ENCODE peak calls at places on chromosomes 3 and 15, in six cellular contexts. V, M, U, L, B and Z are unnamed samples.

GRCh38 chr3:37904614-37905047 is 43.0 kb downstream of the CTDSPL start:
- DNase-seq in V (no peak), M (no peak), U (no peak), L (no peak), B (no peak), Z (no peak)

GRCh38 chr3:180747805-180748361 is 68.6 kb upstream of the CCDC39 start:
- DNase-seq in V (no peak), M (no peak), U (no peak), L (no peak), B (no peak), Z (no peak)

GRCh38 chr3:107767897-107768605 is 245.3 kb downstream of the BBX start:
- DNase-seq in V (no peak), M (no peak), U (peak), L (no peak), B (no peak), Z (no peak)

GRCh38 chr3:47163023-47163989 is 607 bp downstream of the SETD2 start:
- DNase-seq in V (peak), M (peak), U (peak), L (peak), B (peak), Z (peak)

GRCh38 chr3:189395825-189396224 is 224.1 kb downstream of the TPRG1 start:
- DNase-seq in V (no peak), M (no peak), U (no peak), L (no peak), B (no peak), Z (no peak)

GRCh38 chr3:9098716-9099675 is 135.7 kb upstream of the RAD18 start:
- DNase-seq in V (no peak), M (no peak), U (no peak), L (no peak), B (no peak), Z (no peak)

GRCh38 chr3:8600457-8600856 is 44.1 kb downstream of the SSUH2 start:
- DNase-seq in V (no peak), M (no peak), U (no peak), L (no peak), B (no peak), Z (no peak)

GRCh38 chr15:44697014-44697413 is 14.1 kb downstream of the PATL2 start:
- DNase-seq in V (no peak), M (no peak), U (no peak), L (no peak), B (no peak), Z (no peak)

GRCh38 chr3:47266709-47267489 is 15.7 kb downstream of the KIF9 start:
- DNase-seq in V (peak), M (peak), U (peak), L (no peak), B (peak), Z (peak)

GRCh38 chr15:64151727-64152506 is at the start of gene SNX22:
- DNase-seq in V (no peak), M (no peak), U (no peak), L (peak), B (no peak), Z (no peak)

GRCh38 chr3:133991637-133992036 is 38.1 kb downstream of the SLCO2A1 start:
- DNase-seq in V (no peak), M (no peak), U (no peak), L (no peak), B (no peak), Z (no peak)

GRCh38 chr3:197151562-197151961 is 121.9 kb upstream of the MELTF start:
- DNase-seq in V (no peak), M (peak), U (peak), L (no peak), B (no peak), Z (no peak)

GRCh38 chr15:80152896-80153876 is at the start of gene FAH:
- DNase-seq in V (no peak), M (no peak), U (peak), L (no peak), B (no peak), Z (peak)

GRCh38 chr15:36810656-36811449 is 231.4 kb downstream of the CDIN1 start:
- DNase-seq in V (no peak), M (no peak), U (no peak), L (no peak), B (no peak), Z (no peak)

GRCh38 chr15:36809380-36809779 is 230.0 kb downstream of the CDIN1 start:
- DNase-seq in V (no peak), M (no peak), U (no peak), L (no peak), B (no peak), Z (no peak)

GRCh38 chr15:36805278-36805677 is 225.9 kb downstream of the CDIN1 start:
- DNase-seq in V (no peak), M (no peak), U (no peak), L (no peak), B (no peak), Z (no peak)

GRCh38 chr15:36807134-36807764 is 227.8 kb downstream of the CDIN1 start:
- DNase-seq in V (no peak), M (no peak), U (no peak), L (no peak), B (no peak), Z (no peak)

GRCh38 chr15:36808401-36809160 is 229.2 kb downstream of the CDIN1 start:
- DNase-seq in V (no peak), M (no peak), U (no peak), L (no peak), B (no peak), Z (no peak)
- H3K4me3 ChIP-seq in V (no peak), M (no peak), U (no peak), L (no peak), B (no peak), Z (no peak)

GRCh38 chr15:33064878-33065277 is 129.6 kb downstream of the FMN1 start:
- DNase-seq in V (no peak), M (no peak), U (no peak), L (no peak), B (no peak), Z (no peak)

GRCh38 chr15:33068531-33068990 is 126.0 kb downstream of the FMN1 start:
- DNase-seq in V (peak), M (peak), U (peak), L (no peak), B (no peak), Z (no peak)

GRCh38 chr15:33067456-33067855 is 127.1 kb downstream of the FMN1 start:
- DNase-seq in V (no peak), M (no peak), U (no peak), L (no peak), B (no peak), Z (no peak)

GRCh38 chr15:33068007-33068441 is 126.5 kb downstream of the FMN1 start:
- DNase-seq in V (peak), M (peak), U (peak), L (no peak), B (peak), Z (no peak)

DNA sequence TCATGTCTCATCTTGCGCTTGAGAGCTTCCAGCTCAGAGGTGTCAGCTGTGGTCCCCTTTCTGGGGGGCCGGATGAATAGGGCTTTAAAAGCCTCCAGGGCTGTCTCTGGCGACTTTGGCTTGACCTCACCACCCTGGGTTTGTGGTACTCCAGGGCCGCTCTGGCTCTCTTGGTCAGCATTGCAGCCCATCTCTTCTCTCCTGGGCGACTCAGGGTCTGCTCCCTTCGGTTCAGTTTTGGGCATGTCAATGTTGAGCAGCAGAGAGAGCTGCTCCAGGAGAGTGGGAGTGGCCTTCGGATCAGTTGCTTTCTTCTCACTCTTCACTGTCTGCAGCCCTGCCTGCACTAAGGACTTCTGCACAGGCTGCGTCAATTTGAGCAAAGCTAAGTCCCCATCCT is 127.9 kb downstream of the FMN1 start:
- DNase-seq in V (no peak), M (no peak), U (no peak), L (no peak), B (no peak), Z (no peak)
- H3K4me3 ChIP-seq in V (no peak), M (no peak), U (no peak), L (no peak), B (no peak), Z (no peak)

GRCh38 chr15:72220678-72221077 is 10.3 kb downstream of the PKM start:
- DNase-seq in V (no peak), M (no peak), U (no peak), L (no peak), B (no peak), Z (no peak)
- H3K4me3 ChIP-seq in V (no peak), M (no peak), U (no peak), L (no peak), B (no peak), Z (no peak)

GRCh38 chr15:57144448-57144847 is 226.0 kb downstream of the TCF12 start:
- DNase-seq in V (no peak), M (no peak), U (no peak), L (no peak), B (no peak), Z (no peak)

GRCh38 chr15:57149196-57149595 is 227.1 kb upstream of the CGNL1 start:
- DNase-seq in V (no peak), M (no peak), U (no peak), L (no peak), B (no peak), Z (no peak)

GRCh38 chr15:57148236-57148635 is 228.1 kb upstream of the CGNL1 start:
- DNase-seq in V (no peak), M (no peak), U (no peak), L (no peak), B (no peak), Z (no peak)

GRCh38 chr15:57143511-57144078 is 225.2 kb downstream of the TCF12 start:
- DNase-seq in V (no peak), M (no peak), U (no peak), L (no peak), B (no peak), Z (no peak)

DNA sequence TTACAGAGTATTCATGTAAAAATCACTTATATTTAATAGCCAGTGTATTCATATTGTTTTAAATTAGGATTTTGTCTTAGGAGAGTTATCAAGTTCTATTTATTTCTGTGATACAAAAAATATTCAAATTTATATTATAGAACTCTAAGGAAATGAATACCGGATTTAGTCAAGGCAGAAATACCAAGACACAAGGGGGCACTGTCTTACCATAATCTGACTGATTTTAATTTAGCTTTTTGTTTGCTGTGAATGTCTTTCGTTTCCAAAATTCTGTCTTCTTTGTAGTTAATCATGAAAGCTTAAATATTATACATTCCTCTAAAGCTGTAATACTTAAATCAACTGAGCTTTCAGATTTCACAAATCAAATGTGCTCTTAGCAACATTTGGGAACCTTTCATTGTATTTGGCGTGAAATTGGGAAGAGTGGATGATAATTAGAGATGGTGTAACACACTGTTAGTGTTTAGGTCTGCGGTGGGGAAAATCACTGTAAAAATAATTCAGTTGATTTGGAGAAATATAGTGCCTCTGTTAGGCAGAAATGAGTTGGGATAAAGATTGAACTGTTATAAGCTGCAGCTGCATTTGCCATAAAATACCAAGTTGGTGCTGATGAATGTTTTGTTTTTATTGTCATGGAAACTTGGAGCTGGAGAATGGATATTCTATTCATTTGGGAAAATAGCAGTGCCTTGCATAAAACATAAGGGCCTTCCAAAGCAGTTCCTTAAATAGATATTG is 228.1 kb downstream of the TCF12 start:
- DNase-seq in V (no peak), M (peak), U (no peak), L (no peak), B (no peak), Z (no peak)
- H3K4me3 ChIP-seq in V (peak), M (peak), U (peak), L (no peak), B (no peak), Z (no peak)

GRCh38 chr15:73367624-73368300 is 996 bp downstream of the HCN4 start:
- DNase-seq in V (no peak), M (no peak), U (no peak), L (no peak), B (no peak), Z (no peak)

GRCh38 chr15:73370151-73370550 is 1.4 kb upstream of the HCN4 start:
- DNase-seq in V (no peak), M (no peak), U (no peak), L (no peak), B (no peak), Z (no peak)

GRCh38 chr15:73366766-73367623 is 1.8 kb downstream of the HCN4 start:
- DNase-seq in V (no peak), M (no peak), U (no peak), L (no peak), B (no peak), Z (no peak)

GRCh38 chr15:73369073-73369694 is 426 bp upstream of the HCN4 start:
- DNase-seq in V (no peak), M (no peak), U (no peak), L (no peak), B (no peak), Z (no peak)

GRCh38 chr15:73368301-73369072 is at the start of gene HCN4:
- DNase-seq in V (peak), M (no peak), U (no peak), L (no peak), B (peak), Z (no peak)
- H3K4me3 ChIP-seq in V (peak), M (peak), U (peak), L (no peak), B (peak), Z (no peak)

DNA sequence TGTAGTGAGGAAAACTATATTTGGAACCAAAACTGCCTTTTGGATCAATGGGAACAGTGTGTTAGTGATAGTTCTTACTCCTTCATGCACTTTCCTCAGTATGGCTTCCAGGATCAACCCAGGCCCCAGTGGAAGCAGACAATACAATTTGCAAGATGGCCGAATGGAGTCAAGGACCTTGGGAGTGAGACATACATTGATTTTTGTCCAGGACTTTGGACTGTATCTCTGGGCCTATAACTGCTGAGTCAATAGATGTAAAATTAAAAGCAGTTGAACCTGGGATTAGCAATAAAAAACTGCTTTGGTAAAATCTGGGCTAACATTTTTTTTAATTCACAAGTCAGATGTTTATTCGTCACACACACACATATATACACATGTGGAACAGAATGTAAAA is 1.8 kb downstream of the ARRDC4 start:
- DNase-seq in V (no peak), M (no peak), U (no peak), L (no peak), B (no peak), Z (no peak)
- H3K4me3 ChIP-seq in V (peak), M (no peak), U (peak), L (no peak), B (peak), Z (no peak)

DNA sequence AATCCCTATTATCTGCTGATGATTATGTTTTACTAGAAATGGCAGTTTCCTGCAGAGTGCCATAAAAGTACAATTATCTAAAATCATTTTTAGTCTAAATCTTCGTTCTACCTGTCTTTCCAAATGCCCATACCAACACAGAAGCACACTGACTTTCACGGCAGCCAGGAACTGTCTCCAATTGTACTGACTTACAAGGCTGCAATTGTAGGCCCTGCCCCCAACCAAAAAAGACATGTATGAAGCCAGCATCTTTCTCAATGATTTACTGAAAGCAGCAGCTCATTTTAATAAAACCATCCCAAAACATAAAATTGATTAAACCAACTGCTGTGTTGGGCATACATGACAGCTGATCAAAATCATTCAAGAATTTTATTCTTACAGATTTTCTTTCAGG is 119.0 kb downstream of the TBC1D5 start:
- DNase-seq in V (no peak), M (no peak), U (no peak), L (no peak), B (no peak), Z (no peak)
- H3K4me3 ChIP-seq in V (no peak), M (no peak), U (no peak), L (no peak), B (no peak), Z (no peak)

DNA sequence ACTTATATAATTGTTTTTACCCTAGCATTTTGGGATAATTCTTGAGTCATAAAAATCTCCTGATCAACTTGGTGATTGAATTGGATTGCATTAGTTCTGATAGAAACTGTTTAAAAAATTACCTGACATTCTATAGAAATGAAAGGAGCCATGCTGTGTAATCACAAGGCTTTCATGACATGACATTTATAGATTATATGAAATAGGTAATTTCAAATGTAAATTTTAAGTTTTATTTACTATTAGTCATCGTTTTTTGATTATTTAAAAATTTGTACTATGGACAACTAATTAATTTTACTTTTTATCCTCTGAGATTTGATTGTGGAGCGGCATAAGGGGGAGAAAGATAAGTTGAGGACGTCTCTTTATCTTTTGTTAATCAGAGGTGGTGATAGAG is 12.3 kb upstream of the CHD2 start:
- DNase-seq in V (no peak), M (no peak), U (no peak), L (no peak), B (no peak), Z (no peak)
- H3K4me3 ChIP-seq in V (peak), M (peak), U (peak), L (peak), B (no peak), Z (no peak)